ENCODE peak calls at places on chromosomes 2 and 18, in four cellular contexts. One of them, this sample, is unnamed.

GRCh38 chr18:34280653-34281052 is 55.9 kb upstream of the NOL4 start:
- DNase-seq in HepG2: no peak
- DNase-seq in GM12878: no peak
- DNase-seq in WTC11: no peak
- DNase-seq in this sample: no peak

GRCh38 chr2:65991864-65992554 is 442.9 kb upstream of the MEIS1 start:
- DNase-seq in GM12878: no peak
- DNase-seq in HepG2: no peak
- DNase-seq in WTC11: no peak
- DNase-seq in this sample: no peak

GRCh38 chr18:79481041-79481790 is 85.5 kb downstream of the NFATC1 start:
- DNase-seq in HepG2: no peak
- DNase-seq in WTC11: no peak
- DNase-seq in GM12878: no peak
- DNase-seq in this sample: no peak

GRCh38 chr18:8994603-8995002 is 107.9 kb upstream of the NDUFV2 start:
- DNase-seq in WTC11: no peak
- DNase-seq in HepG2: no peak
- DNase-seq in GM12878: no peak
- DNase-seq in this sample: peak; percentile 70

GRCh38 chr2:106866636-106867035 is 19.3 kb downstream of the ST6GAL2 start:
- DNase-seq in HepG2: no peak
- DNase-seq in WTC11: no peak
- DNase-seq in GM12878: no peak
- DNase-seq in this sample: no peak

GRCh38 chr2:232611559-232612218 is 21.7 kb upstream of the EFHD1 start:
- DNase-seq in WTC11: peak; percentile 86
- DNase-seq in GM12878: no peak
- DNase-seq in HepG2: peak; percentile 61
- DNase-seq in this sample: peak; percentile 71

GRCh38 chr2:175414872-175415487 is 233.5 kb upstream of the ATP5MC3 start:
- DNase-seq in WTC11: peak; percentile 69
- DNase-seq in GM12878: no peak
- DNase-seq in HepG2: peak; percentile 55
- DNase-seq in this sample: peak; percentile 43

GRCh38 chr2:235739704-235740415 is 246.0 kb downstream of the AGAP1 start:
- DNase-seq in GM12878: no peak
- DNase-seq in WTC11: no peak
- DNase-seq in HepG2: no peak
- DNase-seq in this sample: no peak

GRCh38 chr18:11516988-11517630 is 92.3 kb upstream of the SLC35G4 start:
- DNase-seq in HepG2: no peak
- DNase-seq in GM12878: no peak
- DNase-seq in WTC11: no peak
- DNase-seq in this sample: no peak

GRCh38 chr2:23541453-23542334 is 156.7 kb downstream of the KLHL29 start:
- DNase-seq in WTC11: no peak
- DNase-seq in GM12878: no peak
- DNase-seq in HepG2: no peak
- DNase-seq in this sample: no peak

GRCh38 chr2:88692187-88692586 is 714 bp downstream of the RPIA start:
- DNase-seq in GM12878: no peak
- DNase-seq in WTC11: peak; percentile 14
- DNase-seq in HepG2: peak; percentile 32
- DNase-seq in this sample: peak; percentile 20

GRCh38 chr2:203240491-203240890 is 1.7 kb downstream of the CYP20A1 start:
- DNase-seq in WTC11: no peak
- DNase-seq in HepG2: no peak
- DNase-seq in GM12878: no peak
- DNase-seq in this sample: no peak

GRCh38 chr2:187567126-187567525 is 12.9 kb upstream of the TFPI start:
- DNase-seq in GM12878: no peak
- DNase-seq in HepG2: peak; percentile 82
- DNase-seq in WTC11: no peak
- DNase-seq in this sample: no peak

GRCh38 chr2:61862085-61862484 is 8.2 kb upstream of the FAM161A start:
- DNase-seq in GM12878: no peak
- DNase-seq in WTC11: no peak
- DNase-seq in HepG2: no peak
- DNase-seq in this sample: no peak

GRCh38 chr2:55232863-55233657 is 572 bp downstream of the RPS27A start:
- DNase-seq in WTC11: no peak
- DNase-seq in HepG2: no peak
- DNase-seq in GM12878: no peak
- DNase-seq in this sample: peak; percentile 46

GRCh38 chr2:147348886-147349285 is 495.9 kb upstream of the ACVR2A start:
- DNase-seq in GM12878: no peak
- DNase-seq in HepG2: no peak
- DNase-seq in WTC11: no peak
- DNase-seq in this sample: no peak

GRCh38 chr18:28115149-28115550 is 61.8 kb downstream of the CDH2 start:
- DNase-seq in HepG2: peak; percentile 43
- DNase-seq in WTC11: no peak
- DNase-seq in GM12878: no peak
- DNase-seq in this sample: no peak

GRCh38 chr2:173644146-173644545 is 289.5 kb downstream of the CDCA7 start:
- DNase-seq in WTC11: no peak
- DNase-seq in HepG2: no peak
- DNase-seq in GM12878: no peak
- DNase-seq in this sample: no peak

GRCh38 chr2:162607915-162608314 is 230.7 kb downstream of the KCNH7 start:
- DNase-seq in GM12878: no peak
- DNase-seq in HepG2: peak; percentile 65
- DNase-seq in WTC11: no peak
- DNase-seq in this sample: no peak

GRCh38 chr2:98598781-98599428 is 9.4 kb downstream of the COA5 start:
- DNase-seq in GM12878: no peak
- DNase-seq in HepG2: no peak
- DNase-seq in WTC11: no peak
- DNase-seq in this sample: no peak

GRCh38 chr18:78506031-78506461 is 473.6 kb upstream of the SALL3 start:
- DNase-seq in WTC11: peak; percentile 42
- DNase-seq in GM12878: no peak
- DNase-seq in HepG2: peak; percentile 12
- DNase-seq in this sample: no peak

GRCh38 chr2:45002661-45003210 is 6.5 kb downstream of the SIX2 start:
- DNase-seq in WTC11: no peak
- DNase-seq in HepG2: no peak
- DNase-seq in GM12878: no peak
- DNase-seq in this sample: no peak

GRCh38 chr2:42072349-42073118 is 24.7 kb downstream of the PKDCC start:
- DNase-seq in HepG2: peak; percentile 54
- DNase-seq in GM12878: no peak
- DNase-seq in WTC11: peak; percentile 34
- DNase-seq in this sample: no peak

GRCh38 chr2:69046221-69046662 is 33.3 kb downstream of the ANTXR1 start:
- DNase-seq in WTC11: no peak
- DNase-seq in GM12878: no peak
- DNase-seq in HepG2: peak; percentile 79
- DNase-seq in this sample: no peak

GRCh38 chr18:62425465-62426190 is 97.2 kb upstream of the ZCCHC2 start:
- DNase-seq in WTC11: peak; percentile 57
- DNase-seq in HepG2: peak; percentile 88
- DNase-seq in GM12878: no peak
- DNase-seq in this sample: peak; percentile 41

GRCh38 chr18:62979172-62979571 is 263.8 kb downstream of the PHLPP1 start:
- DNase-seq in WTC11: no peak
- DNase-seq in GM12878: no peak
- DNase-seq in HepG2: no peak
- DNase-seq in this sample: no peak

GRCh38 chr2:74497777-74498499 is 1.5 kb downstream of the LBX2 start:
- DNase-seq in GM12878: no peak
- DNase-seq in WTC11: peak; percentile 71
- DNase-seq in HepG2: no peak
- DNase-seq in this sample: no peak

GRCh38 chr2:23380562-23381065 is 4.4 kb upstream of the KLHL29 start:
- DNase-seq in GM12878: peak; percentile 82
- DNase-seq in WTC11: no peak
- DNase-seq in HepG2: no peak
- DNase-seq in this sample: no peak

GRCh38 chr2:10800163-10800562 is 12.4 kb downstream of the PDIA6 start:
- DNase-seq in WTC11: no peak
- DNase-seq in HepG2: no peak
- DNase-seq in GM12878: no peak
- DNase-seq in this sample: no peak

GRCh38 chr2:71554706-71555056 is 101.3 kb downstream of the DYSF start:
- DNase-seq in HepG2: no peak
- DNase-seq in GM12878: no peak
- DNase-seq in WTC11: no peak
- DNase-seq in this sample: no peak

GRCh38 chr2:22944141-22944540 is 440.8 kb upstream of the KLHL29 start:
- DNase-seq in GM12878: no peak
- DNase-seq in WTC11: no peak
- DNase-seq in HepG2: no peak
- DNase-seq in this sample: no peak

GRCh38 chr2:71607490-71607889 is 154.1 kb downstream of the DYSF start:
- DNase-seq in HepG2: no peak
- DNase-seq in WTC11: peak; percentile 1
- DNase-seq in GM12878: no peak
- DNase-seq in this sample: no peak

GRCh38 chr2:68317971-68318685 is 1.6 kb downstream of the CNRIP1 start:
- DNase-seq in WTC11: no peak
- DNase-seq in HepG2: no peak
- DNase-seq in GM12878: no peak
- DNase-seq in this sample: no peak

GRCh38 chr18:6406910-6407470 is 7.7 kb downstream of the L3MBTL4 start:
- DNase-seq in HepG2: peak; percentile 70
- DNase-seq in GM12878: no peak
- DNase-seq in WTC11: no peak
- DNase-seq in this sample: no peak

GRCh38 chr2:46943881-46944798 is 28.5 kb upstream of the MCFD2 start:
- DNase-seq in GM12878: peak; percentile 84
- DNase-seq in WTC11: no peak
- DNase-seq in HepG2: no peak
- DNase-seq in this sample: no peak

GRCh38 chr2:205471776-205472175 is 210.5 kb upstream of the NRP2 start:
- DNase-seq in GM12878: no peak
- DNase-seq in WTC11: no peak
- DNase-seq in HepG2: no peak
- DNase-seq in this sample: no peak

GRCh38 chr2:205477016-205477705 is 205.1 kb upstream of the NRP2 start:
- DNase-seq in HepG2: no peak
- DNase-seq in WTC11: no peak
- DNase-seq in GM12878: no peak
- DNase-seq in this sample: no peak

GRCh38 chr2:205473791-205474190 is 208.5 kb upstream of the NRP2 start:
- DNase-seq in HepG2: no peak
- DNase-seq in WTC11: no peak
- DNase-seq in GM12878: no peak
- DNase-seq in this sample: no peak

GRCh38 chr2:205474746-205475145 is 207.6 kb upstream of the NRP2 start:
- DNase-seq in HepG2: no peak
- DNase-seq in WTC11: no peak
- DNase-seq in GM12878: no peak
- DNase-seq in this sample: no peak
- TF ChIP-seq CBFB in HepG2: no peak
- TF ChIP-seq CBFB in WTC11: no peak
- TF ChIP-seq CBFB in GM12878: no peak
- TF ChIP-seq CBFB in this sample: no peak

GRCh38 chr18:25678226-25678625 is 326.3 kb upstream of the ZNF521 start:
- DNase-seq in GM12878: no peak
- DNase-seq in WTC11: no peak
- DNase-seq in HepG2: no peak
- DNase-seq in this sample: no peak
- TF ChIP-seq CBFB in GM12878: no peak
- TF ChIP-seq CBFB in WTC11: no peak
- TF ChIP-seq CBFB in HepG2: no peak
- TF ChIP-seq CBFB in this sample: no peak

DNA sequence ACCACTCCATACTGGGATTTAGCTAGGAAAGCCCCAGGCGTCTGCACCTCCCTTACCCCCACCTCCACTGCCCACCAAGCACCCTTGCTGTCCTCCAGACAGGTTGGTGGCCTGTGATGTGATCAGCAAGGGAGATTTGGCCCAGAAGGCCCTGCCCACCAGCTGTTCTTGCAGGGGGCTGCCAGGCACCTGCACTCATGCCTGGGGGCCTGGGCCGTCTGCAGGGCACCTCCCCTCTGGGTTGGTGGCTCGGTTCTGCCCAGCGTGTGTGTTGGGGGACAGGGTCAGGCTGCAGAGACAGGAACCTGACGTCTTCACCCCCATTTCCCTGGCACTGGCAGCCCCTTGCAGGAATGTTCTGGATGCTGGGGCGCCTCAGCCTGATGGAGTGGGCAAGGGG is 5.8 kb downstream of the DNMT3A start:
- DNase-seq in WTC11: no peak
- DNase-seq in HepG2: no peak
- DNase-seq in GM12878: no peak
- DNase-seq in this sample: no peak
- TF ChIP-seq CBFB in WTC11: no peak
- TF ChIP-seq CBFB in HepG2: no peak
- TF ChIP-seq CBFB in GM12878: no peak
- TF ChIP-seq CBFB in this sample: no peak

GRCh38 chr18:24296273-24296672 is 101.4 kb downstream of the OSBPL1A start:
- DNase-seq in GM12878: no peak
- DNase-seq in WTC11: no peak
- DNase-seq in HepG2: no peak
- DNase-seq in this sample: no peak
- TF ChIP-seq CBFB in GM12878: no peak
- TF ChIP-seq CBFB in WTC11: no peak
- TF ChIP-seq CBFB in HepG2: no peak
- TF ChIP-seq CBFB in this sample: no peak

DNA sequence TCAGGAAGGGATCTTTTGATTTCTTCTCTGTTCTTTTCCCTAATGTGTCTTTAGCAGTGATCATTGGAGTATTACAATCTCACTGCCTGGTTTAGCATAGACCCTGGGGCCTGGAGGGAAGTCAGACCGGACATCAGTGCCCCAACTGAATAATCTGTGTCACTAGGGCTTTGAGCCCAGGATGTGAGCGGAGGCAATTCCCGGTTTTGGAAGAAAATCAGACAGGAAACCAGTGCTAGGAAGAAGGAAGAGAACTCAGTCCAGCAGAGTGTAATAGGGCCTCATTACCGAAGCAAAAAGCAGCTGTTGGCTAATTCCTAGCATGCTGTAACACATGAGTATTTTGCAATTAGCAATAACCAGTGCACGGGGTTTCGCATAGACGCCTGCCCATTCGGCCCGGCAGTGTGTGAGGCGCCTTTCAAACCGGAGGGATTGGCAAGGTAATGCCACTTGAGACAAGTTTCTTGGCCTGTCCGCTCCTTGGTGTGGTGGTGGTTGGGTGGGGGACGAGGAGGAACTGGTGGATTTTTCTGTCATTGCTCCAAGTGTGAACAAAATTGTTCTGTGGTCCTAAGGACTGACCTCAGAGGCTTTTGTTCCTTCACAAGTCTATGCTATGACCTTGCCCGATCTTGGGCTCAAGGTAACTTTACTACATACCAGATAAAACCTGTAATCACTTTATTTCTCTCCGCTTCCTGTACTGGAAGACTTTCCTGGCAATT is 2.8 kb downstream of the FOSL2 start:
- DNase-seq in HepG2: no peak
- DNase-seq in GM12878: no peak
- DNase-seq in WTC11: no peak
- DNase-seq in this sample: no peak
- TF ChIP-seq CBFB in HepG2: no peak
- TF ChIP-seq CBFB in GM12878: no peak
- TF ChIP-seq CBFB in WTC11: no peak
- TF ChIP-seq CBFB in this sample: no peak